ENCODE peak calls at places on chromosome 18, in ten cellular contexts. One of them, this sample, is unnamed.
A peak's percentile ranks its signal among the peaks of the same experiment; 100 is the strongest.

GRCh38 chr18:3665187-3665586 is 215.2 kb downstream of the TGIF1 start:
- DNase-seq in ovary: no peak
- DNase-seq in transverse colon: no peak
- DNase-seq in tibial nerve: no peak
- DNase-seq in stomach: no peak
- DNase-seq in Panc1: no peak
- DNase-seq in endodermal cell: no peak
- DNase-seq in H9: no peak
- DNase-seq in GM12878: no peak
- DNase-seq in lung: no peak
- DNase-seq in this sample: no peak

GRCh38 chr18:22412502-22412901 is 5.2 kb downstream of the CTAGE1 start:
- DNase-seq in Panc1: no peak
- DNase-seq in endodermal cell: no peak
- DNase-seq in tibial nerve: no peak
- DNase-seq in ovary: no peak
- DNase-seq in H9: no peak
- DNase-seq in transverse colon: no peak
- DNase-seq in lung: no peak
- DNase-seq in stomach: no peak
- DNase-seq in GM12878: no peak
- DNase-seq in this sample: no peak

GRCh38 chr18:14935210-14935609 is 187.2 kb downstream of the ANKRD30B start:
- DNase-seq in endodermal cell: no peak
- DNase-seq in lung: peak; percentile 19
- DNase-seq in GM12878: no peak
- DNase-seq in tibial nerve: no peak
- DNase-seq in transverse colon: no peak
- DNase-seq in Panc1: no peak
- DNase-seq in ovary: no peak
- DNase-seq in stomach: no peak
- DNase-seq in H9: no peak
- DNase-seq in this sample: peak; percentile 18

GRCh38 chr18:44537521-44537920 is 143.2 kb upstream of the SETBP1 start:
- DNase-seq in endodermal cell: peak; percentile 65
- DNase-seq in lung: no peak
- DNase-seq in stomach: no peak
- DNase-seq in H9: no peak
- DNase-seq in GM12878: no peak
- DNase-seq in tibial nerve: no peak
- DNase-seq in ovary: no peak
- DNase-seq in Panc1: no peak
- DNase-seq in transverse colon: no peak
- DNase-seq in this sample: no peak

GRCh38 chr18:5622905-5623304 is 79.1 kb upstream of the EPB41L3 start:
- DNase-seq in tibial nerve: no peak
- DNase-seq in endodermal cell: no peak
- DNase-seq in stomach: no peak
- DNase-seq in GM12878: no peak
- DNase-seq in Panc1: no peak
- DNase-seq in ovary: no peak
- DNase-seq in transverse colon: no peak
- DNase-seq in lung: no peak
- DNase-seq in H9: no peak
- DNase-seq in this sample: no peak

GRCh38 chr18:76875390-76876330 is 53.3 kb downstream of the ZNF236 start:
- DNase-seq in tibial nerve: no peak
- DNase-seq in lung: peak; percentile 46
- DNase-seq in stomach: peak; percentile 57
- DNase-seq in ovary: no peak
- DNase-seq in H9: peak; percentile 65
- DNase-seq in endodermal cell: peak; percentile 87
- DNase-seq in GM12878: no peak
- DNase-seq in transverse colon: peak; percentile 54
- DNase-seq in Panc1: peak; percentile 51
- DNase-seq in this sample: peak; percentile 68

GRCh38 chr18:79949571-79950439 is 1.6 kb downstream of the SLC66A2 start:
- DNase-seq in endodermal cell: peak; percentile 7
- DNase-seq in lung: no peak
- DNase-seq in stomach: peak; percentile 32
- DNase-seq in GM12878: no peak
- DNase-seq in tibial nerve: no peak
- DNase-seq in ovary: peak; percentile 30
- DNase-seq in transverse colon: peak; percentile 43
- DNase-seq in Panc1: no peak
- DNase-seq in H9: peak; percentile 4
- DNase-seq in this sample: peak; percentile 49

GRCh38 chr18:6891788-6892187 is 162.3 kb downstream of the ARHGAP28 start:
- DNase-seq in H9: no peak
- DNase-seq in endodermal cell: no peak
- DNase-seq in Panc1: no peak
- DNase-seq in tibial nerve: no peak
- DNase-seq in GM12878: no peak
- DNase-seq in transverse colon: no peak
- DNase-seq in ovary: no peak
- DNase-seq in lung: no peak
- DNase-seq in stomach: no peak
- DNase-seq in this sample: no peak

GRCh38 chr18:80172056-80172455 is 63.0 kb downstream of the ADNP2 start:
- DNase-seq in ovary: no peak
- DNase-seq in GM12878: no peak
- DNase-seq in transverse colon: no peak
- DNase-seq in Panc1: no peak
- DNase-seq in tibial nerve: no peak
- DNase-seq in endodermal cell: no peak
- DNase-seq in H9: no peak
- DNase-seq in lung: no peak
- DNase-seq in stomach: no peak
- DNase-seq in this sample: no peak

GRCh38 chr18:26657618-26658581 is 109.5 kb upstream of the KCTD1 start:
- DNase-seq in endodermal cell: no peak
- DNase-seq in GM12878: no peak
- DNase-seq in ovary: no peak
- DNase-seq in tibial nerve: no peak
- DNase-seq in H9: no peak
- DNase-seq in transverse colon: no peak
- DNase-seq in stomach: no peak
- DNase-seq in lung: no peak
- DNase-seq in Panc1: no peak
- DNase-seq in this sample: no peak

GRCh38 chr18:76460482-76460881 is 34.6 kb downstream of the ZNF516 start:
- DNase-seq in GM12878: no peak
- DNase-seq in transverse colon: no peak
- DNase-seq in ovary: no peak
- DNase-seq in lung: no peak
- DNase-seq in stomach: no peak
- DNase-seq in endodermal cell: no peak
- DNase-seq in tibial nerve: no peak
- DNase-seq in Panc1: no peak
- DNase-seq in H9: no peak
- DNase-seq in this sample: no peak

DNA sequence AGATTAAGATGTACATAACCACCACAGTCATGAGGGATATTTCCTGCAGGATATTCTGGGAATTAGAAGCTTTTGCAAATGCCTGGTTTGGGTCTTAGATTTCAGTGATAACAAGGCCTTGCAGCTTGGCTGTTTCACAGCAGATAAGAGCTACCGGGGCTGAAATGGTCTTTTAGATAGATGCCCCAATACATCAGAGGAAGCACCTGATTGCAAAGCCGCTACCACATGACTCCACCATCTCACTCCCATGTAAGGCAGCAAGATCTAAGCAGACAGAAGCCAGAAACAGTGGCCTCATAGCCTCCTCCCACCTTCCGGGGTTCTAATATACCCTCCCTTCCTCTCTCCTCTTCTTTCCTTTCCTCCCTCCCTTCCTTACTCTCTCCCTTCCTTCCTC is 31.1 kb upstream of the EPG5 start:
- DNase-seq in GM12878: no peak
- DNase-seq in transverse colon: no peak
- DNase-seq in endodermal cell: no peak
- DNase-seq in ovary: no peak
- DNase-seq in H9: no peak
- DNase-seq in stomach: no peak
- DNase-seq in Panc1: no peak
- DNase-seq in tibial nerve: no peak
- DNase-seq in lung: no peak
- DNase-seq in this sample: no peak
- H3K4me1 ChIP-seq in GM12878: peaks cover 2% of the 10 kb centered on the region
- H3K4me1 ChIP-seq in transverse colon: no peaks in the 10 kb centered on the region
- H3K4me1 ChIP-seq in endodermal cell: no peaks in the 10 kb centered on the region
- H3K4me1 ChIP-seq in ovary: no peaks in the 10 kb centered on the region
- H3K4me1 ChIP-seq in H9: no peaks in the 10 kb centered on the region
- H3K4me1 ChIP-seq in stomach: no peaks in the 10 kb centered on the region
- H3K4me1 ChIP-seq in Panc1: no peaks in the 10 kb centered on the region
- H3K4me1 ChIP-seq in tibial nerve: no peaks in the 10 kb centered on the region
- H3K4me1 ChIP-seq in lung: peaks cover 1% of the 10 kb centered on the region
- H3K4me1 ChIP-seq in this sample: no peaks in the 10 kb centered on the region

GRCh38 chr18:58559427-58560186 is 69.3 kb downstream of the ALPK2 start:
- DNase-seq in Panc1: no peak
- DNase-seq in lung: no peak
- DNase-seq in transverse colon: peak; percentile 33
- DNase-seq in stomach: no peak
- DNase-seq in tibial nerve: no peak
- DNase-seq in H9: no peak
- DNase-seq in ovary: no peak
- DNase-seq in GM12878: no peak
- DNase-seq in endodermal cell: no peak
- DNase-seq in this sample: no peak
- TF ChIP-seq CTCF in Panc1: no peak
- TF ChIP-seq CTCF in lung: no peak
- TF ChIP-seq CTCF in transverse colon: no peak
- TF ChIP-seq CTCF in stomach: no peak
- TF ChIP-seq CTCF in tibial nerve: no peak
- TF ChIP-seq CTCF in H9: no peak
- TF ChIP-seq CTCF in ovary: no peak
- TF ChIP-seq CTCF in GM12878: no peak
- TF ChIP-seq CTCF in endodermal cell: no peak
- TF ChIP-seq CTCF in this sample: no peak

DNA sequence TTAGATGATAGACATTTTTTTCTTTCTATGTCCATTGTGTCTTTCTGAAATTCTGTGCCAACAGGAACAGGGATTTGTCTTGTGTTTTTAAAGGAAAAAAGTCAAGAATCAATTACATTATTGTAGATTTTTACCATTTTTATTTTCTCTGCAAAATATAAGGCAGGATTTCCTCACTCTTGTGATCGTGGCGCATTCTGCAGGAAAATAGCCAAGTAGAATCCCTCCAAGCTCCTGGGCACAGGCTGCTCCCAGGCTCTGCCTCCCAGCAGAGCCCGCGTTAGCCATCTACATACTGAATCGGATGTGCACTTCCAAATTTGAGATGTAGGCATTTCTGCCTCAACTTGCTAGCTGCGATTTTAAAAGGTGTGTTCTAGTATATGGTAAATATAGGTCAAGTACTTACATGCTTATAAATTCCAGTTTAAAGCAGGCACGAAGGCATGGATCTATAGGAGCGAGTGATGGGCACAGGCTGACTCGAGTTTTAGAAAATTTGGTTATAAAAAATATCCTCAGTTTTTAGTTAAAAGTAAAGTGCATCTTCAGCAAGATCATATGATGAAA is 10.3 kb downstream of the TSHZ1 start:
- DNase-seq in ovary: no peak
- DNase-seq in GM12878: no peak
- DNase-seq in transverse colon: no peak
- DNase-seq in endodermal cell: no peak
- DNase-seq in H9: no peak
- DNase-seq in stomach: no peak
- DNase-seq in tibial nerve: no peak
- DNase-seq in lung: no peak
- DNase-seq in Panc1: no peak
- DNase-seq in this sample: no peak
- H3K4me1 ChIP-seq in ovary: peaks cover 26% of the 10 kb centered on the region
- H3K4me1 ChIP-seq in GM12878: peaks cover 4% of the 10 kb centered on the region
- H3K4me1 ChIP-seq in transverse colon: peaks cover 12% of the 10 kb centered on the region
- H3K4me1 ChIP-seq in endodermal cell: no peaks in the 10 kb centered on the region
- H3K4me1 ChIP-seq in H9: no peaks in the 10 kb centered on the region
- H3K4me1 ChIP-seq in stomach: peaks cover 88% of the 10 kb centered on the region
- H3K4me1 ChIP-seq in tibial nerve: no peaks in the 10 kb centered on the region
- H3K4me1 ChIP-seq in lung: peaks cover 8% of the 10 kb centered on the region
- H3K4me1 ChIP-seq in Panc1: peaks cover 3% of the 10 kb centered on the region
- H3K4me1 ChIP-seq in this sample: peaks cover 9% of the 10 kb centered on the region

GRCh38 chr18:50194623-50195532 is at the start of gene MYO5B:
- DNase-seq in GM12878: no peak
- DNase-seq in tibial nerve: no peak
- DNase-seq in lung: peak; percentile 78
- DNase-seq in endodermal cell: peak; percentile 86
- DNase-seq in transverse colon: peak; percentile 91
- DNase-seq in stomach: peak; percentile 91
- DNase-seq in ovary: peak; percentile 39
- DNase-seq in Panc1: no peak
- DNase-seq in H9: peak; percentile 73
- DNase-seq in this sample: peak; percentile 85
- TF ChIP-seq CTCF in GM12878: peak; percentile 52
- TF ChIP-seq CTCF in tibial nerve: peak; percentile 14
- TF ChIP-seq CTCF in lung: no peak
- TF ChIP-seq CTCF in endodermal cell: peak; percentile 73
- TF ChIP-seq CTCF in transverse colon: peak; percentile 38
- TF ChIP-seq CTCF in stomach: no peak
- TF ChIP-seq CTCF in ovary: no peak
- TF ChIP-seq CTCF in Panc1: peak; percentile 72
- TF ChIP-seq CTCF in H9: peak; percentile 61
- TF ChIP-seq CTCF in this sample: peak; percentile 29

GRCh38 chr18:13218376-13219011 is at the start of gene LDLRAD4:
- DNase-seq in ovary: peak; percentile 48
- DNase-seq in endodermal cell: peak; percentile 80
- DNase-seq in tibial nerve: no peak
- DNase-seq in H9: peak; percentile 53
- DNase-seq in GM12878: no peak
- DNase-seq in lung: no peak
- DNase-seq in transverse colon: peak; percentile 59
- DNase-seq in stomach: peak; percentile 39
- DNase-seq in Panc1: no peak
- DNase-seq in this sample: peak; percentile 58
- H3K4me1 ChIP-seq in ovary: peaks cover 6% of the 10 kb centered on the region
- H3K4me1 ChIP-seq in endodermal cell: peaks cover 6% of the 10 kb centered on the region
- H3K4me1 ChIP-seq in tibial nerve: no peaks in the 10 kb centered on the region
- H3K4me1 ChIP-seq in H9: no peaks in the 10 kb centered on the region
- H3K4me1 ChIP-seq in GM12878: no peaks in the 10 kb centered on the region
- H3K4me1 ChIP-seq in lung: peaks cover 19% of the 10 kb centered on the region
- H3K4me1 ChIP-seq in transverse colon: peaks cover 37% of the 10 kb centered on the region
- H3K4me1 ChIP-seq in stomach: peaks cover 71% of the 10 kb centered on the region
- H3K4me1 ChIP-seq in Panc1: peaks cover 3% of the 10 kb centered on the region
- H3K4me1 ChIP-seq in this sample: peaks cover 45% of the 10 kb centered on the region

This sample was measured in colonic mucosa.